ENCODE peak calls at places on chromosomes 7 and 10, in five cellular contexts. One of them, this sample, is unnamed.

GRCh38 chr10:119871881-119872609 is 598 bp downstream of the MCMBP start:
- DNase-seq in upper lobe of left lung: peak; percentile 88
- DNase-seq in transverse colon: peak; percentile 70
- DNase-seq in stomach: peak; percentile 65
- DNase-seq in sigmoid colon: peak; percentile 72
- DNase-seq in this sample: peak; percentile 79

GRCh38 chr7:54260868-54261475 is 281.2 kb upstream of the VSTM2A start:
- DNase-seq in upper lobe of left lung: no peak
- DNase-seq in stomach: no peak
- DNase-seq in transverse colon: no peak
- DNase-seq in sigmoid colon: no peak
- DNase-seq in this sample: no peak

GRCh38 chr10:100157140-100157539 is 28.7 kb downstream of the ERLIN1 start:
- DNase-seq in sigmoid colon: no peak
- DNase-seq in stomach: no peak
- DNase-seq in transverse colon: no peak
- DNase-seq in upper lobe of left lung: no peak
- DNase-seq in this sample: no peak

GRCh38 chr7:29852457-29852856 is 46.1 kb downstream of the WIPF3 start:
- DNase-seq in stomach: no peak
- DNase-seq in sigmoid colon: no peak
- DNase-seq in upper lobe of left lung: no peak
- DNase-seq in transverse colon: no peak
- DNase-seq in this sample: no peak

GRCh38 chr7:99029481-99030144 is 114.3 kb downstream of the SMURF1 start:
- DNase-seq in stomach: peak; percentile 4
- DNase-seq in sigmoid colon: peak; percentile 37
- DNase-seq in upper lobe of left lung: no peak
- DNase-seq in transverse colon: no peak
- DNase-seq in this sample: no peak

GRCh38 chr10:131452926-131453771 is 141.6 kb upstream of the TCERG1L start:
- DNase-seq in sigmoid colon: no peak
- DNase-seq in upper lobe of left lung: no peak
- DNase-seq in stomach: no peak
- DNase-seq in transverse colon: no peak
- DNase-seq in this sample: no peak

GRCh38 chr10:102120987-102121738 is 995 bp upstream of the LDB1 start:
- DNase-seq in upper lobe of left lung: peak; percentile 71
- DNase-seq in transverse colon: peak; percentile 66
- DNase-seq in sigmoid colon: peak; percentile 96
- DNase-seq in stomach: peak; percentile 38
- DNase-seq in this sample: peak; percentile 81

GRCh38 chr10:28381465-28381864 is 78.6 kb upstream of the MPP7 start:
- DNase-seq in sigmoid colon: no peak
- DNase-seq in stomach: no peak
- DNase-seq in transverse colon: no peak
- DNase-seq in upper lobe of left lung: no peak
- DNase-seq in this sample: no peak

GRCh38 chr7:27375958-27376357 is 133.4 kb downstream of the EVX1 start:
- DNase-seq in upper lobe of left lung: no peak
- DNase-seq in transverse colon: no peak
- DNase-seq in sigmoid colon: peak; percentile 73
- DNase-seq in stomach: no peak
- DNase-seq in this sample: no peak

GRCh38 chr10:83346216-83346910 is 792.9 kb upstream of the GHITM start:
- DNase-seq in sigmoid colon: no peak
- DNase-seq in transverse colon: no peak
- DNase-seq in stomach: no peak
- DNase-seq in upper lobe of left lung: no peak
- DNase-seq in this sample: no peak

GRCh38 chr10:102815790-102816549 is 21.2 kb downstream of the CYP17A1 start:
- DNase-seq in upper lobe of left lung: peak; percentile 80
- DNase-seq in sigmoid colon: peak; percentile 87
- DNase-seq in transverse colon: peak; percentile 34
- DNase-seq in stomach: no peak
- DNase-seq in this sample: no peak

GRCh38 chr7:143504937-143505297 is 27.2 kb downstream of the TAS2R41 start:
- DNase-seq in stomach: no peak
- DNase-seq in transverse colon: no peak
- DNase-seq in upper lobe of left lung: no peak
- DNase-seq in sigmoid colon: no peak
- DNase-seq in this sample: no peak

GRCh38 chr10:121310151-121310711 is 288.0 kb downstream of the FGFR2 start:
- DNase-seq in stomach: no peak
- DNase-seq in upper lobe of left lung: no peak
- DNase-seq in transverse colon: no peak
- DNase-seq in sigmoid colon: no peak
- DNase-seq in this sample: no peak

GRCh38 chr7:135490783-135491182 is 19.1 kb downstream of the CNOT4 start:
- DNase-seq in sigmoid colon: no peak
- DNase-seq in transverse colon: no peak
- DNase-seq in stomach: peak; percentile 53
- DNase-seq in upper lobe of left lung: no peak
- DNase-seq in this sample: no peak

GRCh38 chr7:34453150-34453549 is 204.9 kb upstream of the NPSR1 start:
- DNase-seq in sigmoid colon: no peak
- DNase-seq in upper lobe of left lung: no peak
- DNase-seq in transverse colon: no peak
- DNase-seq in stomach: no peak
- DNase-seq in this sample: no peak

GRCh38 chr7:116339564-116339963 is 129.2 kb downstream of the TES start:
- DNase-seq in stomach: no peak
- DNase-seq in sigmoid colon: no peak
- DNase-seq in transverse colon: no peak
- DNase-seq in upper lobe of left lung: no peak
- DNase-seq in this sample: no peak

GRCh38 chr10:50541317-50541716 is 82.4 kb downstream of the SGMS1 start:
- DNase-seq in sigmoid colon: no peak
- DNase-seq in transverse colon: no peak
- DNase-seq in stomach: no peak
- DNase-seq in upper lobe of left lung: no peak
- DNase-seq in this sample: no peak

GRCh38 chr7:28083159-28083997 is 97.2 kb downstream of the JAZF1 start:
- DNase-seq in transverse colon: no peak
- DNase-seq in upper lobe of left lung: peak; percentile 63
- DNase-seq in stomach: no peak
- DNase-seq in sigmoid colon: peak; percentile 83
- DNase-seq in this sample: no peak

GRCh38 chr7:105024734-105025133 is 10.7 kb downstream of the KMT2E start:
- DNase-seq in upper lobe of left lung: no peak
- DNase-seq in stomach: no peak
- DNase-seq in sigmoid colon: no peak
- DNase-seq in transverse colon: no peak
- DNase-seq in this sample: no peak

GRCh38 chr10:5494611-5495010 is 4.8 kb downstream of the CALML5 start:
- DNase-seq in transverse colon: no peak
- DNase-seq in stomach: no peak
- DNase-seq in upper lobe of left lung: no peak
- DNase-seq in sigmoid colon: peak; percentile 22
- DNase-seq in this sample: peak; percentile 59

GRCh38 chr10:49512121-49512809 is 26.7 kb downstream of the ERCC6 start:
- DNase-seq in upper lobe of left lung: peak; percentile 25
- DNase-seq in transverse colon: no peak
- DNase-seq in stomach: no peak
- DNase-seq in sigmoid colon: no peak
- DNase-seq in this sample: no peak

GRCh38 chr10:9198611-9199010 is 1144.1 kb downstream of the GATA3 start:
- DNase-seq in transverse colon: no peak
- DNase-seq in sigmoid colon: no peak
- DNase-seq in upper lobe of left lung: no peak
- DNase-seq in stomach: no peak
- DNase-seq in this sample: no peak

GRCh38 chr10:7956508-7956907 is 98.0 kb upstream of the GATA3 start:
- DNase-seq in stomach: no peak
- DNase-seq in transverse colon: no peak
- DNase-seq in upper lobe of left lung: no peak
- DNase-seq in sigmoid colon: no peak
- DNase-seq in this sample: no peak

GRCh38 chr10:42998481-42999384 is 78.1 kb upstream of the RET start:
- DNase-seq in transverse colon: no peak
- DNase-seq in sigmoid colon: peak; percentile 52
- DNase-seq in upper lobe of left lung: no peak
- DNase-seq in stomach: no peak
- DNase-seq in this sample: no peak

GRCh38 chr10:43000651-43001426 is 76.0 kb upstream of the RET start:
- DNase-seq in stomach: no peak
- DNase-seq in transverse colon: no peak
- DNase-seq in sigmoid colon: no peak
- DNase-seq in upper lobe of left lung: no peak
- DNase-seq in this sample: no peak

GRCh38 chr10:43000021-43000411 is 76.9 kb upstream of the RET start:
- DNase-seq in upper lobe of left lung: no peak
- DNase-seq in sigmoid colon: peak; percentile 40
- DNase-seq in transverse colon: no peak
- DNase-seq in stomach: no peak
- DNase-seq in this sample: no peak

GRCh38 chr10:42997849-42998165 is 79.1 kb upstream of the RET start:
- DNase-seq in upper lobe of left lung: no peak
- DNase-seq in transverse colon: no peak
- DNase-seq in sigmoid colon: peak; percentile 52
- DNase-seq in stomach: no peak
- DNase-seq in this sample: no peak

DNA sequence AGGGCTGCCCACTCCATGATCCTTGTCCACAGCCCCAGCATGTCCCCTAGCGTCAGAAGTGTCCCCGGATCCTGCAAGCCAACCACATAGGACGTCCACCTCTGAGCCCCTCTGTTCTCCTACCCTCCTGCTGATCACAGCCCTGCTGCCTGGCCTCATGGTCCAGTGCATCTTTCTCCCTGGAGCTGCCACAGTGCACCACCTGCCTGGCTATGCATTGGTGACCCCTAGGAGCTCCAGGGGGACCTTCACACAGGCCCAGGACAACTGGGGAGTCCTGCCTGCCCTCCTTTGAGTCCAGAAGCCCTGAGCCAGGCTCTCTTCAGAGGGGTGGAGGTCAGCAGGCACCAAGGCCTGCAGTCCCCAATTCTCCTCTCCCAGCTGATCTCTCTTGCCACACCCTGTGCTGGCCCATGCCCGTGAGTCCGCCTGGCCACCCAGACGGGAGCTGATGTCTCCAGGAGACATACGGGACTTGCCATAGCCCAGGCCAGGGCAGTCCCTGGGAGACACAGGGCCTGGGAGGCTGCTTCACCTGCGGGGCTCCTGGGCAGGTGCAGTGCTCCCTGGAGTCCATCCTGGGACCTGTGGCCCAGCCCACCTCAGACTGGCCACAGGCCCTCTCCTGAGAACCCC is 77.4 kb upstream of the RET start:
- DNase-seq in sigmoid colon: no peak
- DNase-seq in transverse colon: no peak
- DNase-seq in upper lobe of left lung: no peak
- DNase-seq in stomach: no peak
- DNase-seq in this sample: no peak
- H3K4me1 ChIP-seq in sigmoid colon: no peaks in the 10 kb centered on the region
- H3K4me1 ChIP-seq in transverse colon: no peaks in the 10 kb centered on the region
- H3K4me1 ChIP-seq in upper lobe of left lung: no peaks in the 10 kb centered on the region
- H3K4me1 ChIP-seq in stomach: no peaks in the 10 kb centered on the region
- H3K4me1 ChIP-seq in this sample: no peaks in the 10 kb centered on the region

GRCh38 chr7:100049441-100050291 is at the start of gene ZSCAN21:
- DNase-seq in transverse colon: peak; percentile 87
- DNase-seq in sigmoid colon: peak; percentile 93
- DNase-seq in upper lobe of left lung: peak; percentile 86
- DNase-seq in stomach: peak; percentile 85
- DNase-seq in this sample: peak; percentile 90
- TF ChIP-seq EP300 in transverse colon: no peak
- TF ChIP-seq EP300 in sigmoid colon: no peak
- TF ChIP-seq EP300 in upper lobe of left lung: no peak
- TF ChIP-seq EP300 in stomach: no peak
- TF ChIP-seq EP300 in this sample: no peak

GRCh38 chr7:55535637-55536016 is 36.7 kb downstream of the VOPP1 start:
- DNase-seq in stomach: no peak
- DNase-seq in upper lobe of left lung: no peak
- DNase-seq in sigmoid colon: no peak
- DNase-seq in transverse colon: no peak
- DNase-seq in this sample: no peak

GRCh38 chr7:55534916-55535636 is 37.2 kb downstream of the VOPP1 start:
- DNase-seq in transverse colon: no peak
- DNase-seq in upper lobe of left lung: no peak
- DNase-seq in stomach: no peak
- DNase-seq in sigmoid colon: no peak
- DNase-seq in this sample: no peak

GRCh38 chr7:55533050-55533728 is 39.1 kb downstream of the VOPP1 start:
- DNase-seq in upper lobe of left lung: peak; percentile 54
- DNase-seq in sigmoid colon: no peak
- DNase-seq in stomach: no peak
- DNase-seq in transverse colon: peak; percentile 72
- DNase-seq in this sample: no peak

GRCh38 chr7:55533729-55534080 is 38.6 kb downstream of the VOPP1 start:
- DNase-seq in sigmoid colon: no peak
- DNase-seq in upper lobe of left lung: no peak
- DNase-seq in stomach: no peak
- DNase-seq in transverse colon: no peak
- DNase-seq in this sample: no peak

GRCh38 chr7:55534262-55534915 is 37.9 kb downstream of the VOPP1 start:
- DNase-seq in stomach: no peak
- DNase-seq in transverse colon: peak; percentile 78
- DNase-seq in upper lobe of left lung: peak; percentile 69
- DNase-seq in sigmoid colon: peak; percentile 78
- DNase-seq in this sample: no peak
- TF ChIP-seq POLR2AphosphoS5 in stomach: no peak
- TF ChIP-seq POLR2AphosphoS5 in transverse colon: peak; percentile 68
- TF ChIP-seq POLR2AphosphoS5 in upper lobe of left lung: peak; percentile 55
- TF ChIP-seq POLR2AphosphoS5 in sigmoid colon: peak; percentile 23
- TF ChIP-seq POLR2AphosphoS5 in this sample: no peak

GRCh38 chr7:148729984-148730733 is 31.5 kb downstream of the CUL1 start:
- DNase-seq in sigmoid colon: no peak
- DNase-seq in stomach: no peak
- DNase-seq in transverse colon: no peak
- DNase-seq in upper lobe of left lung: no peak
- DNase-seq in this sample: no peak

GRCh38 chr7:148723846-148724245 is 25.1 kb downstream of the CUL1 start:
- DNase-seq in sigmoid colon: no peak
- DNase-seq in transverse colon: no peak
- DNase-seq in upper lobe of left lung: no peak
- DNase-seq in stomach: no peak
- DNase-seq in this sample: no peak

GRCh38 chr7:148723166-148723559 is 24.5 kb downstream of the CUL1 start:
- DNase-seq in stomach: no peak
- DNase-seq in transverse colon: no peak
- DNase-seq in upper lobe of left lung: no peak
- DNase-seq in sigmoid colon: no peak
- DNase-seq in this sample: no peak

GRCh38 chr7:148727501-148728278 is 29.0 kb downstream of the CUL1 start:
- DNase-seq in sigmoid colon: no peak
- DNase-seq in transverse colon: no peak
- DNase-seq in upper lobe of left lung: no peak
- DNase-seq in stomach: no peak
- DNase-seq in this sample: no peak

DNA sequence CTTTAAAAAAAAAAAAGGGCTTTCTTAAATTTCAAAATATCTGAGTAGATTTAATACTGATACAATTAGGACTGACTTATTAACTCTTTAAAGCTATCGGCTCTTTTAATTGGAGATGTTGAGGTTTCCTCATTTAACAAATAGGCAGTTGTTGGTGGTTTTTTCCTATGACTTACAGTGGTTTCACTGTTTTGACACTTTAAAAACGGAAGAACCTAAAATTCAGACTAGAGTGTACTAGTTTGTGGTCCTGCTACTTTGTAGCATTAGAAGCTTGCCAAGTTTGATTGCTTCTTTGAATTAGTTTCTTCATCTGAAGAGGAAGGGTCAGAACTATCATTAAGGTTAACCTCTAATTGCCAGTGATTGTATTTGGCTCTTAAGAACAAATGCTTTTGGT is 27.7 kb downstream of the CUL1 start:
- DNase-seq in stomach: no peak
- DNase-seq in transverse colon: no peak
- DNase-seq in upper lobe of left lung: no peak
- DNase-seq in sigmoid colon: no peak
- DNase-seq in this sample: no peak
- H3K4me1 ChIP-seq in stomach: peaks cover 94% of the 10 kb centered on the region
- H3K4me1 ChIP-seq in transverse colon: peaks cover 24% of the 10 kb centered on the region
- H3K4me1 ChIP-seq in upper lobe of left lung: peaks cover 53% of the 10 kb centered on the region
- H3K4me1 ChIP-seq in sigmoid colon: peaks cover 48% of the 10 kb centered on the region
- H3K4me1 ChIP-seq in this sample: peaks cover 31% of the 10 kb centered on the region

This sample was measured in suprapubic skin.